ENCODE peak calls at places on chromosomes 7 and 10, in four cellular contexts. A is tibial nerve, B is GM23248, X is H9. F is an unnamed sample.

GRCh38 chr7:41570766-41571165 is 132.1 kb downstream of the INHBA start:
- DNase-seq in A (no peak), B (no peak), X (no peak), F (no peak)

GRCh38 chr7:51316666-51317581 is at the start of gene COBL:
- DNase-seq in B (peak; percentile 38), A (no peak), X (peak; percentile 77), F (no peak)

GRCh38 chr7:43211693-43212092 is 99.2 kb downstream of the HECW1 start:
- DNase-seq in B (no peak), A (no peak), X (no peak), F (no peak)

GRCh38 chr10:127349737-127350136 is 153.3 kb upstream of the INSYN2A start:
- DNase-seq in X (no peak), B (no peak), A (no peak), F (no peak)

GRCh38 chr7:29442146-29442545 is 121.5 kb upstream of the PRR15 start:
- DNase-seq in B (peak; percentile 51), X (peak; percentile 49), A (no peak), F (no peak)

GRCh38 chr10:85047170-85047834 is 718.9 kb downstream of the CCSER2 start:
- DNase-seq in A (no peak), B (no peak), X (no peak), F (no peak)

GRCh38 chr7:30028749-30029635 is 780 bp downstream of the PLEKHA8 start:
- DNase-seq in B (peak; percentile 68), A (no peak), X (peak; percentile 71), F (peak; percentile 27)

GRCh38 chr7:13998866-13999265 is 9.4 kb upstream of the ETV1 start:
- DNase-seq in B (no peak), A (no peak), X (no peak), F (no peak)

GRCh38 chr10:108631332-108631731 is 1292.0 kb downstream of the XPNPEP1 start:
- DNase-seq in B (no peak), A (no peak), X (no peak), F (no peak)

GRCh38 chr7:158829021-158829341 is 328 bp downstream of the ESYT2 start:
- DNase-seq in A (no peak), B (peak; percentile 93), X (peak; percentile 43), F (peak; percentile 48)

GRCh38 chr10:71025535-71025934 is 137.2 kb upstream of the PCBD1 start:
- DNase-seq in A (no peak), B (no peak), X (peak; percentile 65), F (no peak)

GRCh38 chr7:50302486-50303081 is 1.9 kb upstream of the IKZF1 start:
- DNase-seq in X (peak; percentile 43), B (no peak), A (no peak), F (no peak)

GRCh38 chr7:30879139-30880089 is 32.2 kb upstream of the AQP1 start:
- DNase-seq in X (peak; percentile 50), A (no peak), B (no peak), F (no peak)

DNA sequence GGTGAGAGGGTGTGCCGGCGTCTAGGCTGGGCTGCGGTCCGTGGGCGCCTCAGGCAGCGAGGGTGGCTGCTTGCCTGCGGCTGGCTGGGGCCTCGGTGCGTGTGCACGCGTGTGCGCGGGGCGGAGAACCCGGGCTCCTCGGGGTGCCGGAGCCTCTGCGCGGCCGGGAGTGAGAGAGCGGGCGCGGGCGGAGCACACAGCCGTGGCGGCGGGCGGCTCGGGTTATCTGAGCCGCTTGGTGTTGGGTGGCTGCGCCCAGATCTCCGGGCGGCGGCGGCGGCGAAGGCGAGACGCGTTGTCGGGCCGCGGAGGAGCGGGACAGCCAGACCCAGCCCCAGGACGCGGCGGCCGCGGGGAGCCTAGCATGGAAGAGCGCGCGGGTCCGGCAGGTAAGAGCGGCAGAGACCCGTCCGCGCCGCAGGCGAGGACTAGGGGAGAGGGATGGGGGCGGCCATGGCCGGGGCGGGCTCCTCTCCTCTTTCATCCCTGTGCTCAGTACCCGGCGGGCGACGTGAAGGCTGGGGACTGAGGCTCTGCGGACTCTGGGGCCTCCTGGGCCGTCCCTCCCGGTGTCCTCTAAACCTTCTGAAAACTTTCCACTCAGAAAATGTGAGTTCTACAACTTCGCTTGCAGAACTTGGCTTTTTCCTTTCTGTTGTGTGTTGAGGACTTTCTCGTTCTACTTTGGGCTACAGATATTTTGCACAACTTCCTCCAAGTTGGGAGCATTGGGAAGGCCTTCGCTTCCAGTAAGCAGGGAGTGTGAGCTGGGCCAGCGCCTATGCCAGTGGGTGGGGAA is 9.8 kb upstream of the PAX2 start:
- DNase-seq in A (no peak), B (no peak), X (no peak), F (no peak)
- H3K27ac ChIP-seq in A (no peak overlapping the region), B (no peak overlapping the region), X (no peak overlapping the region), F (no peak overlapping the region)

GRCh38 chr7:135965602-135966001 is 11.6 kb downstream of the MTPN start:
- DNase-seq in A (no peak), X (no peak), B (no peak), F (no peak)
- H3K27ac ChIP-seq in A (no peak overlapping the region), X (no peak overlapping the region), B (peak overlapping the region; percentile 72), F (no peak overlapping the region)

DNA sequence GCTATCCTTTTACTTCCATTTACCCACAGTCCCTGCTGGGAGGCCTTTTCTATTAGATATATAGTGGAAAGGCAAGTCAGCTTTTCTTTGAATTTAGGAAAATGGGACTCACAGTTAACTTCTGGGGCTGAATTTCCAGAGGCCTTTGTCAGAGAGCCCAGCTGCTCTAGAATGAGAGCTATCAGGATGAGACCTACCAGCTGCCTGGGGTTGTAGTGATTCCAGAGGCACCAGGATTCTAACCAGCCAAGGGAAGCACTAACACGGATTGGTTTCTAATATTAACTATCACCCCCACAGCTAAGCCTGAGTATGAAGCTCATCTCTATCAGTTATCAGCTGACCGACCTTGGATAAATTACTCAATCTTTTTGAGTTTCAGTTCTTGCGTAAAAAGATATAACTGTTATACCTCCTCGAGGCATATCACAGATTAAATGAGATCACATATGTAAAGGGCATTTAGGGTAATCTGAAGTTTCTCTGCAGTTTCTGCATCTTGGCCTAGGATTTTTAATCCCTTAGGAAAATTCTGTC is 56.6 kb upstream of the CALD1 start:
- DNase-seq in A (no peak), B (no peak), X (no peak), F (no peak)
- H3K27ac ChIP-seq in A (peak overlapping the region; percentile 94), B (no peak overlapping the region), X (no peak overlapping the region), F (no peak overlapping the region)

GRCh38 chr10:52703898-52704297 is 68.7 kb downstream of the MBL2 start:
- DNase-seq in X (no peak), A (no peak), B (peak; percentile 16), F (no peak)
- H3K27ac ChIP-seq in X (no peak overlapping the region), A (no peak overlapping the region), B (no peak overlapping the region), F (no peak overlapping the region)

GRCh38 chr7:124874644-124875163 is 54.9 kb downstream of the POT1 start:
- DNase-seq in B (no peak), X (no peak), A (no peak), F (no peak)
- H3K27ac ChIP-seq in B (no peak overlapping the region), X (no peak overlapping the region), A (no peak overlapping the region), F (no peak overlapping the region)

DNA sequence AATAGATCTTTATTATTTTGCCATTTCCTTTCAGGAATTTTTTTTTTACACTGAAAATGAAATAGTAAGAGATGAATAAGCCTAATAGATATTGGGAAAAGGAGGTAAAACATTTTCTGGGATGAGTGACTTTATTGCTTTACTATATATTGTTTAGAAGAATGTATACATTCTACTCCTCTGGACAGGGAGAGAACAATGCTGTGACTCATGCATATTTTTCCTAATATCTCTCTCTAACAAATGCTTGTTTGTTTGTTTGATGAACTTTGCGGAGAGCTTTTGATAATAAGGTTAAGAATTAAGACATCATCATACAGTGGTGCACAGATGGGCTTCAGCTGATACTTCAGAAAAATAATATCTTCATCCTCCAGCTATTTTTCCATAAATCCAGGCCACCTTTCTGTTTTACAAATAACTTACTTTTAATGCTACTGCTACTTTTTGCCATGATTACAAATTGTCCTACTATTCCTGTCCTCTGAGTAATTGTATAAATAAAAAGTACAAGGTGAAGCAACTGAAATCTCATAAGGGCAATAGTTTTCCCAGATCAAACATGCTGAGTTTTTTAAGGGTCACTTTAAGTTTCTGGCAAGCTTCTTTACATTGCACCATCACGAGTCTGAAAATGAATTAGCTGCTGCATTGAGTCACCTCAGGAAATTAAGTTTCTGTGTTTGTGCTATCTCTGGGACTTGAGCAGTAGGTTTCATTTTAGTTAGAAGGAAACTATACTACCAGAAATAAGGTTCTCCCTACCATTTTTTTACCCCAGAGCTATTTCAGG is 207.3 kb upstream of the POT1 start:
- DNase-seq in X (no peak), A (no peak), B (no peak), F (no peak)
- H3K27ac ChIP-seq in X (no peak overlapping the region), A (no peak overlapping the region), B (no peak overlapping the region), F (no peak overlapping the region)

GRCh38 chr7:151113344-151114150 is 27.3 kb downstream of the AGAP3 start:
- DNase-seq in B (peak; percentile 51), X (peak; percentile 65), A (no peak), F (no peak)
- H3K27ac ChIP-seq in B (peak overlapping the region; percentile 35), X (no peak overlapping the region), A (no peak overlapping the region), F (no peak overlapping the region)

DNA sequence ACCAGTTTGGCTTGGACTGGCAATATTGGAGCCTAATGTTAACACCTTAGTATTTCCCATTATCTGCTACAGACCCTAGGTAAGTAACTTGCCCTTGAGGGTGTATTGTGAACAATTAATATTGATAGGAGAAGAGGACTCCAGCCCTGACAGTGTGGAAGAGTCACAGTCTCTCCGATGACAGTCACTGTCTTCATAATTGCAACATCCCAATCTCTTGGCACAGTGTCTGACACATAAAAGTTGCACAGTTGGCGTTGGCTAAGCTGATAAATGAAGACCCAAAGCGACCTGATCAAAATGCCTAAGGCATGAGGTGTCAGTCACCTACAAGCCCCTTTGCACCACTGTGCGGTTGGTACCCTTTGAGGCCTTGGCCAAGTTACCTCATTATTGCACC is 154.7 kb upstream of the AOAH start:
- DNase-seq in A (no peak), X (no peak), B (no peak), F (no peak)
- H3K27ac ChIP-seq in A (no peak overlapping the region), X (no peak overlapping the region), B (no peak overlapping the region), F (no peak overlapping the region)

F was measured in caudate nucleus.